ENCODE peak calls at places on chromosomes 12 and 14, in five cellular contexts. T is heart left ventricle; Z is right atrium auricular region; K is CD4-positive, alpha-beta memory T cell; B is prostate gland. J is an unnamed sample.

GRCh38 chr14:38079268-38079667 is 128.4 kb upstream of the SSTR1 start:
- DNase-seq in T (no peak), Z (no peak), K (no peak), B (no peak), J (no peak)

GRCh38 chr14:100586520-100587247 is 533 bp downstream of the BEGAIN start:
- DNase-seq in T (no peak), Z (no peak), K (no peak), B (no peak), J (peak; percentile 48)

GRCh38 chr14:31420013-31420318 is 384 bp downstream of the HEATR5A start:
- DNase-seq in T (peak; percentile 57), Z (peak; percentile 67), K (no peak), B (peak; percentile 28), J (peak; percentile 89)

GRCh38 chr12:118326971-118327370 is 45.7 kb downstream of the TAOK3 start:
- DNase-seq in T (no peak), Z (no peak), K (no peak), B (no peak), J (no peak)

GRCh38 chr12:8867786-8868185 is 45.4 kb downstream of the A2ML1 start:
- DNase-seq in T (no peak), Z (no peak), K (no peak), B (no peak), J (no peak)

GRCh38 chr12:1553987-1554982 is 40.1 kb downstream of the FBXL14 start:
- DNase-seq in T (no peak), Z (no peak), K (no peak), B (no peak), J (no peak)

GRCh38 chr12:93438266-93439050 is 3.3 kb downstream of the UBE2N start:
- DNase-seq in T (no peak), Z (no peak), K (no peak), B (no peak), J (no peak)

GRCh38 chr12:8913702-8914032 is 642 bp upstream of the PHC1 start:
- DNase-seq in T (no peak), Z (no peak), K (no peak), B (no peak), J (no peak)

GRCh38 chr14:57057803-57058202 is 210.9 kb downstream of the EXOC5 start:
- DNase-seq in T (no peak), Z (no peak), K (no peak), B (no peak), J (no peak)

GRCh38 chr14:34436118-34436905 is 25.7 kb downstream of the SPTSSA start:
- DNase-seq in T (no peak), Z (no peak), K (no peak), B (no peak), J (no peak)

GRCh38 chr12:84842406-84843013 is 70.1 kb downstream of the SLC6A15 start:
- DNase-seq in T (no peak), Z (no peak), K (no peak), B (no peak), J (no peak)

GRCh38 chr12:69284131-69284530 is 44.8 kb downstream of the CPSF6 start:
- DNase-seq in T (peak; percentile 74), Z (peak; percentile 80), K (peak; percentile 44), B (peak; percentile 34), J (peak; percentile 92)

GRCh38 chr14:72809063-72809462 is 84.8 kb downstream of the DPF3 start:
- DNase-seq in T (no peak), Z (no peak), K (no peak), B (no peak), J (no peak)

GRCh38 chr14:104953896-104954656 is 24.1 kb downstream of the AHNAK2 start:
- DNase-seq in T (no peak), Z (no peak), K (no peak), B (no peak), J (peak; percentile 31)

GRCh38 chr12:83349907-83350611 is 663.4 kb downstream of the TMTC2 start:
- DNase-seq in T (no peak), Z (no peak), K (no peak), B (no peak), J (no peak)

GRCh38 chr12:94183702-94184379 is 35.5 kb downstream of the PLXNC1 start:
- DNase-seq in T (no peak), Z (no peak), K (no peak), B (no peak), J (no peak)

GRCh38 chr14:26841920-26842741 is 244.3 kb upstream of the NOVA1 start:
- DNase-seq in T (peak; percentile 32), Z (peak; percentile 79), K (no peak), B (peak; percentile 24), J (no peak)

GRCh38 chr14:37232907-37233481 is 35.3 kb downstream of the MIPOL1 start:
- DNase-seq in T (no peak), Z (no peak), K (no peak), B (no peak), J (no peak)

GRCh38 chr14:74945261-74945851 is 10.0 kb downstream of the PGF start:
- DNase-seq in T (no peak), Z (no peak), K (no peak), B (no peak), J (peak; percentile 79)

GRCh38 chr14:49297102-49297501 is 289.1 kb downstream of the RPS29 start:
- DNase-seq in T (no peak), Z (no peak), K (no peak), B (no peak), J (no peak)

GRCh38 chr12:98653866-98654493 is 8.9 kb downstream of the APAF1 start:
- DNase-seq in T (no peak), Z (no peak), K (no peak), B (no peak), J (no peak)

GRCh38 chr12:131010376-131011131 is 56.8 kb downstream of the ADGRD1 start:
- DNase-seq in T (no peak), Z (no peak), K (no peak), B (no peak), J (no peak)

GRCh38 chr12:116210131-116210530 is 67.4 kb downstream of the MED13L start:
- DNase-seq in T (no peak), Z (no peak), K (no peak), B (no peak), J (no peak)

GRCh38 chr12:114443607-114444421 is 37.9 kb upstream of the TBX5 start:
- DNase-seq in T (no peak), Z (peak; percentile 65), K (no peak), B (no peak), J (no peak)

GRCh38 chr12:102965281-102966155 is 8.0 kb downstream of the ASCL1 start:
- DNase-seq in T (no peak), Z (no peak), K (no peak), B (no peak), J (no peak)

GRCh38 chr12:95553202-95553943 is 2.1 kb upstream of the USP44 start:
- DNase-seq in T (no peak), Z (no peak), K (no peak), B (no peak), J (no peak)

GRCh38 chr14:85532981-85533820 is 3.3 kb downstream of the FLRT2 start:
- DNase-seq in T (peak; percentile 42), Z (peak; percentile 80), K (no peak), B (peak; percentile 25), J (peak; percentile 66)

GRCh38 chr12:102811125-102811737 is 105.8 kb downstream of the PAH start:
- DNase-seq in T (no peak), Z (no peak), K (no peak), B (no peak), J (no peak)

GRCh38 chr12:80684077-80684495 is 23.3 kb upstream of the MYF6 start:
- DNase-seq in T (no peak), Z (no peak), K (no peak), B (no peak), J (no peak)

GRCh38 chr14:78798757-78799156 is 628.6 kb downstream of the NRXN3 start:
- DNase-seq in T (no peak), Z (no peak), K (no peak), B (no peak), J (no peak)

GRCh38 chr12:108664338-108665258 is 30.9 kb upstream of the SELPLG start:
- DNase-seq in T (peak; percentile 84), Z (peak; percentile 97), K (peak; percentile 85), B (peak; percentile 82), J (peak; percentile 88)
- H3K4me3 ChIP-seq in T (no peak overlapping the region), Z (no peak overlapping the region), K (no peak overlapping the region), B (no peak overlapping the region), J (no peak overlapping the region)

DNA sequence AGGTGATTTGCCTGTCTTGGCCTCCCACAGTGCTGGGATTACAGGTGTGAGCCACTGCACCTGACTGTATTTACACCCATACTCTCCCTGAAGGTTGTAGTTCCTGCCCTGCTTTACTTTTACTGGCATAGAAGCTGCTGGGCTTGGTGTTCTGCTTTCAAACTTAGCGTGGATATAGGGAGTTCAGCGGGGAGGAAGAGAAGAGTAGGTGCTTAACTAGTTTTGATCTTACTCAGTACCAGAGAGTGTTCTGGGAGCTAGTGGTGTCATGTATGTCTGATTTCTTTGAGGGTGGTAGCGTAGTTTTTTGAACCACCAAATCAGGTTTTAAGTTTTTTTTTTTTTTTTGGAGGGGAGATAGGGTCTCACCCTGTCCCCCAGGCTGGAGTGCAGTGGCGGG is 13.8 kb downstream of the RCOR1 start:
- DNase-seq in T (no peak), Z (no peak), K (no peak), B (no peak), J (no peak)
- H3K4me1 ChIP-seq in T (peaks cover 13% of the 10 kb centered on the region), Z (peaks cover 13% of the 10 kb centered on the region), K (peaks cover 10% of the 10 kb centered on the region), B (no peaks in the 10 kb centered on the region), J (peaks cover 3% of the 10 kb centered on the region)

GRCh38 chr12:132202929-132203721 is 58.9 kb downstream of the NOC4L start:
- DNase-seq in T (no peak), Z (no peak), K (no peak), B (no peak), J (peak; percentile 36)

GRCh38 chr12:132204064-132204821 is 60.0 kb downstream of the NOC4L start:
- DNase-seq in T (no peak), Z (no peak), K (no peak), B (no peak), J (peak; percentile 29)

GRCh38 chr12:132206093-132206434 is 61.8 kb downstream of the NOC4L start:
- DNase-seq in T (no peak), Z (no peak), K (no peak), B (no peak), J (peak; percentile 24)

GRCh38 chr12:132205271-132206092 is 61.2 kb downstream of the NOC4L start:
- DNase-seq in T (no peak), Z (no peak), K (no peak), B (no peak), J (peak; percentile 31)

GRCh38 chr12:132204822-132205270 is 60.6 kb downstream of the NOC4L start:
- DNase-seq in T (no peak), Z (no peak), K (no peak), B (no peak), J (no peak)
- H3K4me3 ChIP-seq in T (no peak overlapping the region), Z (peak overlapping the region; percentile 34), K (no peak overlapping the region), B (no peak overlapping the region), J (no peak overlapping the region)

DNA sequence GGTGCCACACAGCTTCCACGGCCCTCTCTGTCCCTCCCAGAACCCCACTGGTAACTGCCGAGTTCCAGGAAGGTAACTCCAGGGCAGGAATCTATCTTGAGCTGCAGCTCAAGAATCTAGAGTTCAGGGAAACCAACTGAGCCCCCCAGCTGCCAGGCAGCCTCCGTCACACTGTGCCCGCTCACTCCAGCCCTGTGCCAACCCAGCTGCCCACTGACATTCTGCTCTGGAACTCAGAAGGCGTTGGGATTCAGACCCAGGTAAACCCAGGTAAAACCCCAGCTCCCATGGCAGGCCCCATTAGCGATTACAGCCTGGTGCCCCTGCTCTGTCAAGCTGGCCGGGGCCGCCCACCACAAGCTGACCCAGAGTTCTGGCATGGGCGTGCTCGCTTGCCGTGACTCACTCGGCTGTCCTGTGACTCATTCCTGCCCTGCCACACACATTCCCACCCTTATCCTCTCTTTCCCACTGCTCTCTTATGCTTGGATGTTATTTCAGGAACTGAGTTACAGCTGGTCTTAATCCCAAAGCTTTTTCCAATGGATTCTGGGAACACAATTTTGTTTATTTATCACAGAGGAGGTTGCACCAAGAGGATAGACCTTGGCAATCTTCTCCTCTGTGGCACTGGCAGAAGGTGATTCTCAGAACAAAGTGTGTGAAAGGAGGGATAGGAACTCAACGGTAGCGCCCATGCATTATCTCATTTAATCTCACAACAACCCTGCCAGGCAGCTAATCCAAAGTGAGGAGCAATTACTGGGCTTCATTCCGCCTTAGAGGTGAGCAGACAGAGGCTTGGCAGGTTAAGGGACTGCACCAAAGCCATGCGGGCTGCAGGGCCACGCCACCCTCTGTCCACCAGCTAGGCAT is 33.2 kb downstream of the SYNE3 start:
- DNase-seq in T (peak; percentile 63), Z (peak; percentile 93), K (no peak), B (no peak), J (peak; percentile 94)
- H3K4me1 ChIP-seq in T (peaks cover 16% of the 10 kb centered on the region), Z (peaks cover 67% of the 10 kb centered on the region), K (peaks cover 54% of the 10 kb centered on the region), B (peaks cover 2% of the 10 kb centered on the region), J (peaks cover 6% of the 10 kb centered on the region)